ENCODE peak calls at places on chromosomes 12 and 14, in six cellular contexts. U is GM12878; L is fibroblast of lung; G is thoracic aorta; Z is aorta; A is effector memory CD4-positive, alpha-beta T cell. R is an unnamed sample.
A peak's percentile ranks its signal among the peaks of the same experiment; 100 is the strongest.

GRCh38 chr14:104424406-104425072 is 155.0 kb upstream of the C14orf180 start:
- DNase-seq in A (no peak), G (no peak), U (no peak), L (no peak), Z (no peak), R (no peak)

GRCh38 chr14:94673781-94674231 is 61.6 kb downstream of the SERPINA3 start:
- DNase-seq in U (no peak), G (no peak), L (peak; percentile 34), Z (peak; percentile 59), A (no peak), R (no peak)

GRCh38 chr12:90043264-90043663 is 334.6 kb upstream of the ATP2B1 start:
- DNase-seq in L (no peak), Z (no peak), G (no peak), U (no peak), A (no peak), R (no peak)

GRCh38 chr12:121443193-121443829 is 43.4 kb downstream of the RNF34 start:
- DNase-seq in L (peak; percentile 63), G (peak; percentile 38), Z (peak; percentile 96), A (peak; percentile 40), U (no peak), R (peak; percentile 97)

GRCh38 chr14:95043732-95044462 is 113.4 kb downstream of the DICER1 start:
- DNase-seq in A (no peak), Z (no peak), U (no peak), L (no peak), G (no peak), R (no peak)

GRCh38 chr14:58639842-58640484 is 2.2 kb downstream of the DACT1 start:
- DNase-seq in G (no peak), Z (no peak), L (peak; percentile 91), A (no peak), U (peak; percentile 36), R (peak; percentile 65)

GRCh38 chr12:124419292-124420040 is 124.6 kb downstream of the RFLNA start:
- DNase-seq in Z (no peak), U (no peak), G (no peak), A (no peak), L (peak; percentile 91), R (no peak)

GRCh38 chr12:46430340-46430948 is 57.9 kb upstream of the SLC38A2 start:
- DNase-seq in U (peak; percentile 64), G (no peak), L (peak; percentile 82), A (no peak), Z (no peak), R (peak; percentile 74)

GRCh38 chr14:85590784-85591183 is 60.8 kb downstream of the FLRT2 start:
- DNase-seq in U (no peak), L (no peak), A (no peak), G (no peak), Z (no peak), R (no peak)

GRCh38 chr12:54411398-54412241 is 7.4 kb downstream of the ITGA5 start:
- DNase-seq in L (peak; percentile 87), U (no peak), Z (peak; percentile 89), A (peak; percentile 51), G (no peak), R (peak; percentile 53)

GRCh38 chr12:59403259-59403932 is 192.4 kb upstream of the SLC16A7 start:
- DNase-seq in Z (no peak), U (no peak), L (peak; percentile 91), G (no peak), A (peak; percentile 11), R (peak; percentile 1)

GRCh38 chr12:118429703-118430383 is 53.5 kb downstream of the SUDS3 start:
- DNase-seq in G (no peak), A (no peak), U (no peak), L (no peak), Z (no peak), R (no peak)

GRCh38 chr14:22276913-22277816 is 311.9 kb downstream of the DAD1 start:
- DNase-seq in L (peak; percentile 29), U (no peak), A (no peak), Z (no peak), G (no peak), R (peak; percentile 25)

GRCh38 chr14:34302654-34303053 is 159.4 kb downstream of the SPTSSA start:
- DNase-seq in G (no peak), Z (no peak), A (no peak), L (peak; percentile 17), U (no peak), R (no peak)

GRCh38 chr12:125050868-125051267 is 14.4 kb upstream of the AACS start:
- DNase-seq in A (no peak), L (no peak), G (no peak), U (no peak), Z (no peak), R (no peak)

GRCh38 chr12:70243510-70244331 is 488 bp downstream of the CNOT2 start:
- DNase-seq in U (no peak), L (peak; percentile 68), A (peak; percentile 67), Z (peak; percentile 92), G (no peak), R (peak; percentile 61)
- H3K4me1 ChIP-seq in U (no peaks in the 10 kb centered on the region), L (peaks cover 10% of the 10 kb centered on the region), A (peaks cover 6% of the 10 kb centered on the region), Z (no peaks in the 10 kb centered on the region), G (peaks cover 38% of the 10 kb centered on the region), R (peaks cover 29% of the 10 kb centered on the region)

GRCh38 chr14:100237735-100238418 is 1.1 kb upstream of the YY1 start:
- DNase-seq in G (no peak), L (peak; percentile 52), U (no peak), Z (peak; percentile 81), A (peak; percentile 22), R (peak; percentile 38)

GRCh38 chr14:100239200-100239839 is 376 bp downstream of the YY1 start:
- DNase-seq in Z (peak; percentile 81), G (no peak), A (peak; percentile 15), U (no peak), L (no peak), R (no peak)

GRCh38 chr14:100236873-100237272 is 2.1 kb upstream of the YY1 start:
- DNase-seq in A (no peak), L (no peak), G (no peak), Z (no peak), U (no peak), R (no peak)

GRCh38 chr14:100239840-100240724 is 1.1 kb downstream of the YY1 start:
- DNase-seq in A (peak; percentile 78), L (peak; percentile 89), U (no peak), Z (peak; percentile 96), G (peak; percentile 58), R (peak; percentile 91)

DNA sequence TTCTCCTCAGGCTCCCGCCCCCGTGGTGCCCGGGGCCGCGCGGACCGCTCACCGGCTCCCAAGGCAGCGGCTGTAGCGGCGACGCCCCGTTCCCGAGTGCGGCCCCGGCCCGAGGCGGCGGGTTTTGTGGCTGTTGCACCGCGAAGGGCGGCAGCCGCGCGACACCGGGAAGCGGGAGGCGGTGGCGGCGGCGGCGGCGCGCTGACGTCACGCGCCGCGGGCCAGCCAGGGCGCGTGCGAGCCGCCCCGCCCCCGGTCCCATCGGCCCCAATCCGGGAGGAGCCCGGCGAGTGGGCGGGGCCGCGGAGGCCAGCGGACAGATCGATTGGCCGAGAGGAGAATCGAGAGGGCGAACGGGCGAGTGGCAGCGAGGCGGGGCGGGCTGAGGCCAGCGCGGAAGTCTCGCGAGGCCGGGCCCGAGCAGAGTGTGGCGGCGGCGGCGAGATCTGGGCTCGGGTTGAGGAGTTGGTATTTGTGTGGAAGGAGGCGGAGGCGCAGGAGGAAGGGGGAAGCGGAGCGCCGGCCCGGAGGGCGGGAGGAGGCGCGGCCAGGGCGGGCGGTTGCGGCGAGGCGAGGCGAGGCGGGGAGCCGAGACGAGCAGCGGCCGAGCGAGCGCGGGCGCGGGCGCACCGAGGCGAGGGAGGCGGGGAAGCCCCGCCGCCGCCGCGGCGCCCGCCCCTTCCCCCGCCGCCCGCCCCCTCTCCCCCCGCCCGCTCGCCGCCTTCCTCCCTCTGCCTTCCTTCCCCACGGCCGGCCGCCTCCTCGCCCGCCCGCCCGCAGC is at the start of gene YY1:
- DNase-seq in L (peak; percentile 97), A (peak; percentile 99), Z (peak; percentile 100), G (peak; percentile 92), U (peak; percentile 82), R (peak; percentile 98)
- H3K4me1 ChIP-seq in L (peaks cover 10% of the 10 kb centered on the region), A (peaks cover 25% of the 10 kb centered on the region), Z (peaks cover 2% of the 10 kb centered on the region), G (peaks cover 30% of the 10 kb centered on the region), U (no peaks in the 10 kb centered on the region), R (peaks cover 31% of the 10 kb centered on the region)

DNA sequence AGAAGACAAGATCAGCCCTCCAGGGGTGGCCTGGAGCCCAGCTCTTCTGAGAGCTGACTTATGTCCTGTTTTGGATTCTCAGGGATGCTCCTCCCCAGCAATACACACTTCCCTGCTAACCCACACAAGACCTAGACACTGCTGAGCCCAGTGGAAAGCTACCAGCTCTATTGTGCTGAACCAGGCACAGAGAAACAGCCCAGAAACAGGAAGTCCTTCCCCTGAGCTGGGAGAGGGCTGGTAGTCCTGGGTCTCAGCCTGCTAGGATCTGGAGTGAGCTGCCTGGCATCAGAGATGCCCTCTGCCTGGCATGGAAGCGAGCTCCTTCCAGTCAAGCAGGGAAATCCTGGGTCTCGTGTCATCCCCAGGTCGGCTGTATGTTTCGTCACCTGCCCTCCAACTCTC is 1.2 kb upstream of the LAG3 start:
- DNase-seq in L (no peak), G (no peak), A (no peak), Z (no peak), U (no peak), R (no peak)
- H3K4me1 ChIP-seq in L (peaks cover 21% of the 10 kb centered on the region), G (peaks cover 16% of the 10 kb centered on the region), A (peaks cover 42% of the 10 kb centered on the region), Z (no peaks in the 10 kb centered on the region), U (peaks cover 46% of the 10 kb centered on the region), R (peaks cover 49% of the 10 kb centered on the region)

GRCh38 chr12:49702676-49703228 is 4.5 kb downstream of the FMNL3 start:
- DNase-seq in G (no peak), U (no peak), Z (no peak), L (no peak), A (no peak), R (no peak)

GRCh38 chr12:49703647-49704137 is 3.5 kb downstream of the FMNL3 start:
- DNase-seq in L (peak; percentile 46), G (no peak), Z (no peak), A (no peak), U (peak; percentile 71), R (no peak)

GRCh38 chr12:49697808-49698207 is 9.4 kb downstream of the FMNL3 start:
- DNase-seq in A (no peak), Z (no peak), L (no peak), U (no peak), G (no peak), R (no peak)

GRCh38 chr12:49702009-49702408 is 5.2 kb downstream of the FMNL3 start:
- DNase-seq in A (no peak), Z (no peak), L (no peak), G (no peak), U (no peak), R (no peak)

DNA sequence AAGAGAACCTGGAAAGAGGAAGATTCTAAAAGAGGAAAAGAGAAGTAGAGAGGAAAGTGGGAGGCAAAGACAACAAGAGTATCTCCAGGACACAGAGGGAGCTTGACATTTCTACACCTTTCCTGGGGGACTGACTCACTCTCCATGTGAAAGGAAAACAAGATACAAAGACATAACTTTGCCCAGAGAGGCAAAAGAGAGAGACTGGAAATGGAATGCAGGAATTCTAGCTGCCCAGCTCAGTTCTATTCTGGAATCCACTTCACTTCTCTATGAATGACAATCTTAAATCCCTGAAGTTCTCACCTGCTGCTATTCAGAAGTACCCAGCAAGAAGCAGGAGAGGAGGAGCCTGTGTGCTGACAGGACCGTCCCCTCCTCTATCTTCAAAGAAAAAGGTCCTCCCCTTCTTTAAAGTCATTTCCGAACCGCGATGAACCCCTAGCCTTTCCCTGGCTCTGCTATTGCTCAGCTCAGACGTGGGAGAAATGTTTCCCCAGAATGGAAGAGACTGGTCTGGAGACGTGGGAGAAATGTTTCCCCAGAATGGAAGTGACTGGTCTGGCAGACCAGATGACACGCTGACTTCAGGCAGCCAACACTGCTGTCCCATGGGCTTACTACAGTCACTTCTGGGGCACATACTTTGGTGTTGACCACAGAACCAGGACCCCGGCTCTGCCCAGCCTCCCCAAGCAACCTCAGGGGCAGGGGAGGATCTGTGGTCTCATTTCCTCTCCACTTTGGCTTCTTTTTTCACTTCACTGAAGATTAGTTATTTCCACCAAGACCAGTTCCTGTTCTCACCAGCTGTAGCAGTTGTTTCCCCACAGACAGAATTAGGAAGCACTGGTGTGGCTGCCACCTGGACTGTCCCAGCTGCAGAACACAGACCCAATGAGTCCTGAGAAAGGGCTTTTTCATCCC is 8.3 kb downstream of the FMNL3 start:
- DNase-seq in Z (no peak), U (peak; percentile 91), A (no peak), G (no peak), L (peak; percentile 19), R (no peak)
- H3K4me1 ChIP-seq in Z (no peaks in the 10 kb centered on the region), U (peaks cover 48% of the 10 kb centered on the region), A (peaks cover 19% of the 10 kb centered on the region), G (peaks cover 21% of the 10 kb centered on the region), L (peaks cover 12% of the 10 kb centered on the region), R (peaks cover 4% of the 10 kb centered on the region)

R was measured in A549.